ENCODE peak calls at places on chromosomes 16 and 17, in seven cellular contexts. D is left lung, V is prostate gland, T is esophagus muscularis mucosa, H is stomach, W is ascending aorta, M is Peyer's patch. N is an unnamed sample.

GRCh38 chr16:85055503-85056210 is 28.1 kb downstream of the KIAA0513 start:
- DNase-seq in D (peak), V (peak), T (no peak), H (peak), W (peak), M (no peak), N (no peak)

GRCh38 chr17:6457688-6458190 is 13.5 kb downstream of the PIMREG start:
- DNase-seq in D (no peak), V (no peak), T (no peak), H (peak), W (no peak), M (peak), N (no peak)

GRCh38 chr16:80875616-80876015 is 71.2 kb upstream of the CDYL2 start:
- DNase-seq in D (no peak), V (peak), T (no peak), H (no peak), W (no peak), M (no peak), N (no peak)

GRCh38 chr16:58098207-58099096 is 30.7 kb downstream of the CFAP20 start:
- DNase-seq in D (no peak), V (no peak), T (no peak), H (no peak), W (no peak), M (no peak), N (no peak)

GRCh38 chr16:81127051-81127450 is 30.9 kb upstream of the GCSH start:
- DNase-seq in D (no peak), V (no peak), T (no peak), H (no peak), W (no peak), M (no peak), N (no peak)

GRCh38 chr16:84791088-84791487 is 28.7 kb upstream of the CRISPLD2 start:
- DNase-seq in D (peak), V (no peak), T (no peak), H (no peak), W (no peak), M (no peak), N (no peak)

GRCh38 chr17:46772013-46772878 is 46.2 kb downstream of the WNT3 start:
- DNase-seq in D (peak), V (no peak), T (no peak), H (peak), W (no peak), M (peak), N (no peak)

GRCh38 chr17:40330850-40331470 is 22.0 kb downstream of the RARA start:
- DNase-seq in D (peak), V (no peak), T (no peak), H (no peak), W (no peak), M (no peak), N (no peak)

GRCh38 chr16:27195941-27196595 is 7.3 kb upstream of the KDM8 start:
- DNase-seq in D (no peak), V (no peak), T (no peak), H (no peak), W (no peak), M (no peak), N (no peak)

GRCh38 chr16:27190316-27190871 is 12.9 kb upstream of the KDM8 start:
- DNase-seq in D (no peak), V (no peak), T (no peak), H (no peak), W (no peak), M (no peak), N (no peak)

GRCh38 chr16:27191352-27191924 is 11.9 kb upstream of the KDM8 start:
- DNase-seq in D (no peak), V (no peak), T (no peak), H (no peak), W (no peak), M (no peak), N (no peak)

GRCh38 chr16:27195068-27195741 is 8.1 kb upstream of the KDM8 start:
- DNase-seq in D (no peak), V (no peak), T (no peak), H (no peak), W (no peak), M (no peak), N (no peak)

GRCh38 chr16:27193300-27193990 is 9.9 kb upstream of the KDM8 start:
- DNase-seq in D (no peak), V (no peak), T (no peak), H (no peak), W (no peak), M (no peak), N (no peak)
- TF ChIP-seq CTCF in D (no peak), V (no peak), T (no peak), H (no peak), W (no peak), M (peak), N (no peak)

GRCh38 chr17:57288753-57289121 is 32.4 kb downstream of the MSI2 start:
- DNase-seq in D (no peak), V (no peak), T (no peak), H (no peak), W (no peak), M (no peak), N (no peak)
- H3K27ac ChIP-seq in D (no peak), V (peak), T (peak), H (no peak), W (no peak), M (no peak), N (peak)

DNA sequence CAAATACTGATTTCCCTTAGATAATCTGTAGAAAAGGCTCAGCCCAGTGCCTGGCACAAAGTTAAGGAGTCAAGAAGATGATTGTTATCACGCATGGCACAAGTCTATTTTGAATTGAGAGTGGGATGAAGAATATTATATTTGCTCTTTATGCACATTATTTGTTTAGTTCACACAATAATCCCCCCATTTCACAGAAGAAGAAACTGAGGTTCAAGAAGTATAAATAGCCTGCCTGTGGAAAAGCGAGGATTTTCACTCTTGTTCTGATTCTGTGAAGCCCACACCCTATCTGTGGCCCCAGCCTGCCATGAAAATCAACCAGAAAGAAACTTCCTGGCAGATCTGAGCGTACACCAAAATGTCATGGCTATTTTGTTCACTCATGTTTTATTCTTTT is 73.0 kb downstream of the YPEL2 start:
- DNase-seq in D (no peak), V (no peak), T (no peak), H (no peak), W (no peak), M (no peak), N (no peak)
- H3K4me3 ChIP-seq in D (no peak), V (no peak), T (no peak), H (no peak), W (no peak), M (no peak), N (no peak)

DNA sequence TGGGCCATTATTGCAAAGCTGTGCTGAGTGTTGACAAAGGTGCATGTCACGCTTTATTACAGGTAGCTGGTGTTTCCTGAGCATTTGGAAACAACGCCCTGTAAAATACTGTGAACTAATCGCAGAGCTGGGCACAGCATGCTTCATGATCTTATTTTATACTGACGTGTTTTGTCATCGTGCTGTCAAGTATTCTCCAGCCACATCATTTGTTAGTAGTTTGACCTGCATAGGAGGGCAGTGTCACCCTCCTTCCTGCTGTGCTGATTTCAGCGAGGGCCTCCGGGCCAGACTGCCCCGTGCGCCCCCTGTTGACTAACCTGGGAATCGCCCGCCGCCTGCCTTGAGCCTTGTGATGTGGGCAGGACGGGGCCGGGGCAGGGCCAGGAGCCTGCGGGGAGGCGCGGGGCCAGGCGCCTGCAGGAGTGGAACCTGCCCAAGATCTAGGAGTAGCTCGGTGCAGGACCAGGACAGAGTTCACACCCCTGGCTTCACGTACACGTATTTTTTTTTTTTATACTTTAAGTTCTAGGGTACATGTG is 820.7 kb downstream of the KCNJ18 start:
- DNase-seq in D (no peak), V (no peak), T (peak), H (no peak), W (no peak), M (no peak), N (peak)
- TF ChIP-seq CTCF in D (no peak), V (no peak), T (no peak), H (no peak), W (no peak), M (no peak), N (no peak)

N was measured in vagina.